ENCODE peak calls at places on chromosomes 1 and 21, in four cellular contexts. U is EL, I is non-pigmented ciliary epithelial cell, J is HS-5. Q is an unnamed sample.
A peak's percentile ranks its signal among the peaks of the same experiment; 100 is the strongest.

GRCh38 chr1:193013005-193013404 is 46.2 kb downstream of the UCHL5 start:
- DNase-seq in U (peak; percentile 2), I (peak; percentile 11), J (no peak), Q (no peak)

GRCh38 chr1:33563702-33564101 is 91.3 kb downstream of the ZSCAN20 start:
- DNase-seq in U (no peak), I (no peak), J (no peak), Q (no peak)

GRCh38 chr1:147080013-147080661 is 92.1 kb downstream of the PRKAB2 start:
- DNase-seq in U (no peak), I (no peak), J (no peak), Q (no peak)

GRCh38 chr21:35476616-35477395 is 427.7 kb upstream of the RUNX1 start:
- DNase-seq in U (peak; percentile 75), I (peak; percentile 37), J (peak; percentile 41), Q (no peak)

GRCh38 chr1:1371354-1371740 is 3.7 kb downstream of the AURKAIP1 start:
- DNase-seq in U (no peak), I (no peak), J (no peak), Q (peak; percentile 57)

GRCh38 chr1:208178091-208178529 is 66.1 kb downstream of the PLXNA2 start:
- DNase-seq in U (peak; percentile 24), I (no peak), J (no peak), Q (no peak)

GRCh38 chr1:166960871-166961474 is 14.4 kb downstream of the ILDR2 start:
- DNase-seq in U (no peak), I (no peak), J (no peak), Q (no peak)

GRCh38 chr1:97903626-97904025 is 17.2 kb downstream of the DPYD start:
- DNase-seq in U (peak; percentile 26), I (no peak), J (no peak), Q (no peak)